ENCODE peak calls at places on chromosomes 3 and 15, in six cellular contexts. K is NB4, D is AG09309, V is upper lobe of right lung, Z is PC-3, A is fibroblast of mammary gland. U is an unnamed sample.

GRCh38 chr15:88680241-88680910 is 41.6 kb downstream of the ISG20 start:
- DNase-seq in K (no peak), D (no peak), V (no peak), Z (no peak), A (no peak), U (peak)

GRCh38 chr15:65033659-65034269 is 4.3 kb upstream of the MTFMT start:
- DNase-seq in K (peak), D (no peak), V (no peak), Z (peak), A (peak), U (no peak)

GRCh38 chr15:25670025-25670554 is 193.0 kb downstream of the ATP10A start:
- DNase-seq in K (no peak), D (no peak), V (peak), Z (no peak), A (peak), U (peak)

GRCh38 chr3:125271127-125271526 is 58.6 kb upstream of the SLC12A8 start:
- DNase-seq in K (peak), D (no peak), V (no peak), Z (no peak), A (no peak), U (no peak)

GRCh38 chr3:67362686-67363085 is 291.7 kb downstream of the SUCLG2 start:
- DNase-seq in K (no peak), D (no peak), V (no peak), Z (peak), A (no peak), U (no peak)

GRCh38 chr15:69715205-69715604 is 262.6 kb downstream of the RPLP1 start:
- DNase-seq in K (no peak), D (no peak), V (no peak), Z (no peak), A (no peak), U (no peak)

GRCh38 chr3:153162513-153163348 is 705 bp downstream of the RAP2B start:
- DNase-seq in K (peak), D (no peak), V (peak), Z (peak), A (peak), U (peak)

GRCh38 chr3:45145681-45146614 is at the start of gene CDCP1:
- DNase-seq in K (no peak), D (no peak), V (peak), Z (peak), A (no peak), U (no peak)

GRCh38 chr3:190435618-190436017 is 14.1 kb downstream of the TMEM207 start:
- DNase-seq in K (no peak), D (no peak), V (no peak), Z (peak), A (no peak), U (no peak)

GRCh38 chr3:194785315-194785714 is 99.6 kb downstream of the FAM43A start:
- DNase-seq in K (no peak), D (no peak), V (no peak), Z (no peak), A (no peak), U (peak)

GRCh38 chr3:151379083-151379734 is 5.3 kb downstream of the P2RY12 start:
- DNase-seq in K (peak), D (no peak), V (no peak), Z (peak), A (peak), U (no peak)

GRCh38 chr15:67329984-67330733 is 75.6 kb downstream of the IQCH start:
- DNase-seq in K (peak), D (no peak), V (no peak), Z (no peak), A (no peak), U (no peak)

GRCh38 chr3:53162672-53163458 is 1.9 kb downstream of the PRKCD start:
- DNase-seq in K (peak), D (no peak), V (peak), Z (peak), A (peak), U (no peak)

GRCh38 chr3:122973893-122974615 is 53.5 kb downstream of the SEMA5B start:
- DNase-seq in K (no peak), D (no peak), V (no peak), Z (no peak), A (no peak), U (no peak)

GRCh38 chr3:156750874-156751245 is 75.3 kb upstream of the LEKR1 start:
- DNase-seq in K (peak), D (no peak), V (no peak), Z (no peak), A (peak), U (no peak)

GRCh38 chr15:69758810-69759410 is 306.3 kb downstream of the RPLP1 start:
- DNase-seq in K (peak), D (no peak), V (no peak), Z (peak), A (peak), U (no peak)

GRCh38 chr15:59170295-59170881 is 36.3 kb upstream of the LDHAL6B start:
- DNase-seq in K (no peak), D (peak), V (peak), Z (peak), A (peak), U (peak)

GRCh38 chr3:122350814-122351418 is 25.9 kb downstream of the CSTA start:
- DNase-seq in K (no peak), D (peak), V (no peak), Z (peak), A (peak), U (no peak)

GRCh38 chr3:55675478-55675877 is 188.4 kb upstream of the WNT5A start:
- DNase-seq in K (no peak), D (no peak), V (no peak), Z (no peak), A (no peak), U (peak)

GRCh38 chr15:36400936-36401585 is 178.4 kb upstream of the CDIN1 start:
- DNase-seq in K (no peak), D (no peak), V (no peak), Z (no peak), A (no peak), U (no peak)

GRCh38 chr3:174466471-174467054 is 392.6 kb upstream of the NAALADL2 start:
- DNase-seq in K (no peak), D (no peak), V (no peak), Z (no peak), A (no peak), U (no peak)

GRCh38 chr3:97291901-97292300 is 472.7 kb upstream of the ARL6 start:
- DNase-seq in K (no peak), D (no peak), V (peak), Z (no peak), A (no peak), U (no peak)

GRCh38 chr15:58454950-58455401 is 23.2 kb downstream of the LIPC start:
- DNase-seq in K (peak), D (no peak), V (no peak), Z (no peak), A (peak), U (no peak)

GRCh38 chr15:100429116-100429728 is 87.4 kb upstream of the ADAMTS17 start:
- DNase-seq in K (no peak), D (no peak), V (no peak), Z (no peak), A (no peak), U (no peak)

GRCh38 chr3:46693897-46694235 is 387 bp upstream of the ALS2CL start:
- DNase-seq in K (no peak), D (no peak), V (peak), Z (no peak), A (peak), U (peak)

GRCh38 chr15:60095711-60096110 is 91.6 kb downstream of the FOXB1 start:
- DNase-seq in K (no peak), D (no peak), V (no peak), Z (no peak), A (peak), U (no peak)

GRCh38 chr3:136186850-136187249 is 9.3 kb downstream of the MSL2 start:
- DNase-seq in K (no peak), D (no peak), V (no peak), Z (no peak), A (no peak), U (no peak)

GRCh38 chr3:54968546-54969172 is 40.8 kb upstream of the LRTM1 start:
- DNase-seq in K (no peak), D (no peak), V (no peak), Z (no peak), A (peak), U (no peak)

GRCh38 chr3:47251689-47252088 is 30.9 kb downstream of the KIF9 start:
- DNase-seq in K (peak), D (no peak), V (no peak), Z (no peak), A (no peak), U (no peak)

GRCh38 chr15:89795996-89796395 is 18.7 kb downstream of the ANPEP start:
- DNase-seq in K (no peak), D (no peak), V (no peak), Z (no peak), A (no peak), U (no peak)

GRCh38 chr3:175240928-175241327 is 381.8 kb downstream of the NAALADL2 start:
- DNase-seq in K (no peak), D (no peak), V (no peak), Z (no peak), A (no peak), U (no peak)

GRCh38 chr15:47194718-47195117 is 522.6 kb upstream of the SEMA6D start:
- DNase-seq in K (peak), D (no peak), V (no peak), Z (peak), A (peak), U (no peak)

GRCh38 chr3:23567917-23568316 is 237.8 kb upstream of the UBE2E1 start:
- DNase-seq in K (peak), D (peak), V (no peak), Z (peak), A (peak), U (no peak)

GRCh38 chr3:137612293-137612692 is 151.8 kb upstream of the SOX14 start:
- DNase-seq in K (no peak), D (no peak), V (no peak), Z (no peak), A (no peak), U (no peak)

GRCh38 chr3:38478901-38479300 is 17.2 kb upstream of the EXOG start:
- DNase-seq in K (no peak), D (no peak), V (no peak), Z (no peak), A (no peak), U (no peak)

GRCh38 chr3:38480930-38481329 is 15.2 kb upstream of the EXOG start:
- DNase-seq in K (no peak), D (no peak), V (no peak), Z (no peak), A (no peak), U (no peak)

GRCh38 chr3:38480093-38480445 is 16.1 kb upstream of the EXOG start:
- DNase-seq in K (no peak), D (no peak), V (no peak), Z (no peak), A (no peak), U (no peak)

GRCh38 chr3:38477839-38478450 is 18.2 kb upstream of the EXOG start:
- DNase-seq in K (no peak), D (no peak), V (no peak), Z (no peak), A (no peak), U (no peak)

GRCh38 chr3:38479431-38480092 is 16.6 kb upstream of the EXOG start:
- DNase-seq in K (peak), D (no peak), V (no peak), Z (peak), A (peak), U (no peak)
- TF ChIP-seq CTCF in K (peak), D (peak), V (peak), Z (peak), A (peak), U (peak)

DNA sequence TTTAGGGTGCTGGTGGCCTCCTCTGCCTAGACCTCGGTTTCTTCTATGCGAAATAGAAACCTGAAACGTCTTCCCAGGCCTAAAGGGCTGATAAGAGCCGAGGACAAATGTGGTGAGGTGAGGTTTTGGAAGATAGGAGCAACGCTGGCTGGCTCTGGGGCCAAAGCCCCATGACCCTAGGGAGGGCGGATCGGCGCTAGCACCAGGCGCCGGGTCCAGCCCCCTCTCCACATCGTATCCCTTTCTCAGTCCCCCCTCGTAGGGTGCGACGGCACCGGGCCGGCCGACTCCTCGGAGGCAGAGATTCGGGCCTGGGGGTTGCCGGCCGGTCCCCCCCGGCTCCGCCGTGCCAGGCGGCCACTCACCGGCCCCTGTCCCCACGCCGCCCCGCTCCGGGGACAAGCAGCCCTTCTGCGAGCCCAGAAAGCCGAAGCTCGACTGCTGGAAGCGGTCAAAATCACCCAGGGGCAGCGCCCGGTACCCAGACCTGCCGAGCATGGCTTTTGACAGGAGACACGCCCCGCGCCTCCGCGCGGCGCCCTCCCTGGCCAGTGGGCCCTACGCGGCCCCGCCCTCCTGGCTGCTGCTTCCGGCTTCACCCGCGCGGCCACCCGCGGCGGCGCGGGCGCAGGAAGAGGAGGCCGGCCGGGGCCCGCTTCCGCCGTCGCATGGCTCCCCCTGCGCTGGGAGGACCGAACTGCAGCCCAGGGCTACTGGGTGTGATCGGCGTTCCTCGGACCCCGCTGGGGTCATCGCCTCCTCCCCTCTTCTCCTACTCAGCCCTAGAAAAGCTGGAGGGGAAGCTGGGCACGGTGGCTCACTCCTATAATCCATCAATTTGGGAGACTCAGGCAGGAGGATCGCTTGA is at the start of gene STOML1:
- DNase-seq in K (peak), D (peak), V (peak), Z (peak), A (peak), U (peak)
- H3K4me3 ChIP-seq in K (peak), D (peak), V (peak), Z (peak), A (peak), U (peak)

DNA sequence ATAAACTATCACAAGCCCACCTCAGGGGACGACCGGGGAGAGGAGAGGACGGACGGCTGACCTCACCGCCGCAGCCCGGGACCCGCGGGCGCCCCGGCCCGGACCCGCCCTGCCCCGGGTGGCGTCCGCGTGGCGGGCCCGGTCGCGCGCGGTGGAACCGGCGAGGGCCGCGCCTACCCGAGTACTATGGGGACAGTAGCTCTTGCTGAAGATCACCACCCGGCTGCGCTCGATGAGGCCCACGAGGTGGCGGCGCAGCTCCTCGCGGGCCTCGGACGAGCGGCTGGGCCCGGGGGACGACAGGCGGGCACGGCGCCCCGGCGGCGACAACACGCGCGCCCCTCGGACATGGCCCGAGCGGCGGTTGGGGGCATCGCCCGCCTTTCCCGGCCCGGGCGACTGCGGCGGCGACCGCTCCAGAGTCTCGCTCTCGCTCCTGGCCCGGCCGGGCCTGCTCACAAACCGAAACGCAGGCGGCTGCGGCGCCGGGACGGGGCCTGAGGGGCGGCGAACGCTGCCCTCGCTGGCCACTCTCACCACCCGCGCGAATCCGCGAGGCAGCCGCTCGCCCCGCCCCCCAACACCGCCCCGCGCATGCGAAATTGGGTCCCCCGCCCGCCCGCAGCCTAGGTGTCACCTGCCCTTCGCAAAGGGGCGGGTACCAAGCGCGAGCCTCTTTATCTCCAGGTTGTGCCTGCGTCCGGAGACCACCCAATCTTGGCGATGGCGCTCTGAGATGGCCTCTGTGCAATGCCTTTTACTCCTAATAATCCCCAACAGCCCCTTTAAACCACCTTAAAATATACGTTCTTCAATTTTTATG is at the start of gene TXNRD3:
- DNase-seq in K (peak), D (no peak), V (peak), Z (peak), A (peak), U (no peak)
- TF ChIP-seq CTCF in K (no peak), D (no peak), V (peak), Z (no peak), A (no peak), U (no peak)

GRCh38 chr3:132034097-132034485 is 723 bp downstream of the CPNE4 start:
- DNase-seq in K (no peak), D (no peak), V (no peak), Z (no peak), A (no peak), U (no peak)
- H3K4me3 ChIP-seq in K (no peak), D (no peak), V (no peak), Z (no peak), A (no peak), U (peak)

DNA sequence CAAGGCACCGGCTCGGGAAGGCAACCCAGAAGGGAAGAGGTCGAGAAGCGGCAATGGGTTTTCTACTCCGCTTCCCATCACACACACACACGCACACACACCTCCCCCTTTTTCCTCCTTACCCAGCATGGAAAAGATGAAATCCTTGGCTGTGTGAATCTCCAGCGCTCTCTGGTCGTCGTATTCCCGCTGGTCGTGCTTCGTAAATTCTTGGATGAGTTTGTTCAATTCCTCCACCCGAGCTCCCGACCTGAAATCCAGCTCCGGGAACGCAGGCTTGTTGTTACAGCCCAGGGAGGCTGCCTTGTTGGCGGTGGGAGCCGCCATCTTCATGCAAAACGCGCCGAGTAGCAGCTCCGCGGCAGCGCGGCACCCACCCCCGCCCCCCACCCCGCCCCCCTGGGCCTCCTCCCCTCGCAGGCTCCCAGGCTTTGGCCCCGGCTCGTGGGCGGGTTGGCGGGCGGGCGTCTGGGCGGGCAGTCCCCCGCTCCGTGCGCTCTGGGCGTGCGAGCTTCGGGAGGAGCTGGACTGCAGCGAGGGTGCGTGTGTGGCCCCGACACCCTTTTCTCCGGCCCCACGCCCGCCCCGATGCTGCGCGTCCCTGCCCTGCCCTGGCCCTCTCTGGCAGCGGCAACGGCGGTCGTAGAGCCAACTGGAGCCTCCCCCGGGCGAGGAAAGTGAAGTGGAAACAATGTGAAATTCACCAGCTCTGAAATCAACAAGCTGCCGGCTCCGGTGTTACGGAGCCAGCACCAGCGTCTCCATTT is at the start of gene MB21D2:
- DNase-seq in K (peak), D (peak), V (peak), Z (peak), A (peak), U (peak)
- TF ChIP-seq CTCF in K (no peak), D (peak), V (no peak), Z (no peak), A (no peak), U (no peak)

DNA sequence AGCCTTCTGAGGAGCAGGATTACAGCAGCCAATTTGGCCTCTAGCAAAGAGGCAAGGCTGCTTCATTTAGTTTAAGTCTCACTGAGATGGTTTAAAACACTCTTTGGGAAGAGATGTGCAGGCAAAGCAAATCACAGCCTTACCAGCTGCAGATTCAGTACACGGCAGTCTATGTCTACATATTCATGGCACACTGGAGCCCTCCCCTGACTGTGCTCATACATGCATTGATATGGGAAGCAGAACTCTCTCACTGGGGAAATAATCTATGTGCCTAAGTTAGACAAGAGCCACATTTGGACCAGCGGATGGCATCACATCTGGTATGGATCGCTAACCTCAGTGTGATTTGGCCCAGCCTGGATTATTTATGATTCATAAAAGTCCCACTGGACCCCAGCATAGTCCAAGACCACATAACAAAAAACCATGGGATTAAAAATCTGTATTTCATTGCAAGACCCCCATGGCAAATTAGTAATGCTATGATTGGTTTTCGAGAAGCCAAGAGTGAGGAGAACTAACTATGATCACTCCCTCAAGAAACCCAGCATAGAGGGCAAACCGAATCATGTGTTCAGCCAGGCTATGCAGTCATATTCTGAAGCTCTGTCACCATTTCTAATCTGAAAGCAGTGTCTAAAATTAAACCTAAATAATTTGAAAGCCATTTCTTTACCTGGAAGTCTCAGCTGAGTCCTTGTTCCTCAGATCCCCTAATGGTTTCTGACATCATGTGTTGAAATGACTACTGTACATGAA is 1.3 kb downstream of the PRICKLE2 start:
- DNase-seq in K (no peak), D (no peak), V (no peak), Z (no peak), A (peak), U (no peak)
- H3K4me3 ChIP-seq in K (no peak), D (peak), V (peak), Z (no peak), A (no peak), U (peak)